ENCODE peak calls at places on chromosomes 3 and 15, in four cellular contexts. One of them, this sample, is unnamed.

GRCh38 chr3:191809326-191809949 is 348.5 kb downstream of the PYDC2 start:
- DNase-seq in lung: no peak
- DNase-seq in colonic mucosa: no peak
- DNase-seq in aorta: no peak
- DNase-seq in this sample: no peak

GRCh38 chr3:58109752-58110151 is 101.0 kb downstream of the DNASE1L3 start:
- DNase-seq in lung: no peak
- DNase-seq in colonic mucosa: no peak
- DNase-seq in aorta: no peak
- DNase-seq in this sample: no peak

GRCh38 chr15:33629647-33630046 is 318.9 kb downstream of the RYR3 start:
- DNase-seq in lung: no peak
- DNase-seq in colonic mucosa: no peak
- DNase-seq in aorta: no peak
- DNase-seq in this sample: no peak

GRCh38 chr15:99059010-99059981 is 45.6 kb upstream of the SYNM start:
- DNase-seq in lung: peak
- DNase-seq in colonic mucosa: peak
- DNase-seq in aorta: peak
- DNase-seq in this sample: peak

GRCh38 chr3:62589078-62589477 is 215.7 kb upstream of the FEZF2 start:
- DNase-seq in lung: no peak
- DNase-seq in colonic mucosa: no peak
- DNase-seq in aorta: no peak
- DNase-seq in this sample: no peak

GRCh38 chr3:128307781-128308469 is 154.6 kb downstream of the EEFSEC start:
- DNase-seq in lung: no peak
- DNase-seq in colonic mucosa: peak
- DNase-seq in aorta: no peak
- DNase-seq in this sample: peak

GRCh38 chr3:56413911-56414310 is 54.4 kb downstream of the ERC2 start:
- DNase-seq in lung: no peak
- DNase-seq in colonic mucosa: no peak
- DNase-seq in aorta: no peak
- DNase-seq in this sample: no peak

GRCh38 chr15:37099321-37100108 is 834 bp downstream of the MEIS2 start:
- DNase-seq in lung: no peak
- DNase-seq in colonic mucosa: no peak
- DNase-seq in aorta: no peak
- DNase-seq in this sample: no peak

GRCh38 chr3:110799236-110799635 is 272.4 kb upstream of the NECTIN3 start:
- DNase-seq in lung: no peak
- DNase-seq in colonic mucosa: no peak
- DNase-seq in aorta: no peak
- DNase-seq in this sample: no peak

GRCh38 chr15:40578892-40579291 is 9.8 kb downstream of the RPUSD2 start:
- DNase-seq in lung: no peak
- DNase-seq in colonic mucosa: no peak
- DNase-seq in aorta: no peak
- DNase-seq in this sample: no peak

GRCh38 chr3:103786296-103786695 is 1351.5 kb downstream of the ZPLD1 start:
- DNase-seq in lung: no peak
- DNase-seq in colonic mucosa: no peak
- DNase-seq in aorta: no peak
- DNase-seq in this sample: no peak

GRCh38 chr3:182704926-182705325 is 88.4 kb upstream of the ATP11B start:
- DNase-seq in lung: no peak
- DNase-seq in colonic mucosa: no peak
- DNase-seq in aorta: no peak
- DNase-seq in this sample: no peak
- H3K4me3 ChIP-seq in lung: no peak
- H3K4me3 ChIP-seq in colonic mucosa: no peak
- H3K4me3 ChIP-seq in aorta: no peak
- H3K4me3 ChIP-seq in this sample: no peak

GRCh38 chr3:195030791-195031321 is 240.1 kb downstream of the XXYLT1 start:
- DNase-seq in lung: no peak
- DNase-seq in colonic mucosa: no peak
- DNase-seq in aorta: no peak
- DNase-seq in this sample: no peak
- H3K4me3 ChIP-seq in lung: no peak
- H3K4me3 ChIP-seq in colonic mucosa: no peak
- H3K4me3 ChIP-seq in aorta: no peak
- H3K4me3 ChIP-seq in this sample: no peak

DNA sequence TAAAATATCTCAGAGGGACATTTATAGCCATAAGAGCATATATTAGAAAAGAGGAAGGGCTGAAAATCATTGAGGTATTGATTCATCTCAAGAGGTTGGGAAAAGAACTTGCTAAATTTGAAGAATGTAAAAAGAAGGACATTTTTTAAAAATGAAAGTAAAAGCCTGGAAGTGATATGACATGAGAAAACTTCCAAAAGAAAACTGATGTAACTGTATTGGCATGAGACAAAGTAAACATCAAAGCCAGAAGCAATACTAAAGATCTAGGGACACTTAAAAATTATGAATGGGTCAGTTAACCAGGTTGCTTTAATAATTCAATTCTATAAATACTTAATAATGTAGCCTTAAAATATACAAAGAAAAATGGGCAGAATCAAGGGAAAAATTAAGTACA is 31.9 kb downstream of the CEP63 start:
- DNase-seq in lung: no peak
- DNase-seq in colonic mucosa: no peak
- DNase-seq in aorta: no peak
- DNase-seq in this sample: no peak
- H3K4me3 ChIP-seq in lung: no peak
- H3K4me3 ChIP-seq in colonic mucosa: no peak
- H3K4me3 ChIP-seq in aorta: no peak
- H3K4me3 ChIP-seq in this sample: no peak

GRCh38 chr3:32837366-32837765 is 19.6 kb downstream of the TRIM71 start:
- DNase-seq in lung: no peak
- DNase-seq in colonic mucosa: no peak
- DNase-seq in aorta: no peak
- DNase-seq in this sample: no peak

GRCh38 chr3:32836601-32837000 is 18.8 kb downstream of the TRIM71 start:
- DNase-seq in lung: no peak
- DNase-seq in colonic mucosa: no peak
- DNase-seq in aorta: no peak
- DNase-seq in this sample: no peak

GRCh38 chr3:32835049-32835371 is 17.2 kb downstream of the TRIM71 start:
- DNase-seq in lung: no peak
- DNase-seq in colonic mucosa: no peak
- DNase-seq in aorta: no peak
- DNase-seq in this sample: no peak

GRCh38 chr3:32837789-32838188 is 20.0 kb downstream of the TRIM71 start:
- DNase-seq in lung: no peak
- DNase-seq in colonic mucosa: no peak
- DNase-seq in aorta: no peak
- DNase-seq in this sample: no peak

DNA sequence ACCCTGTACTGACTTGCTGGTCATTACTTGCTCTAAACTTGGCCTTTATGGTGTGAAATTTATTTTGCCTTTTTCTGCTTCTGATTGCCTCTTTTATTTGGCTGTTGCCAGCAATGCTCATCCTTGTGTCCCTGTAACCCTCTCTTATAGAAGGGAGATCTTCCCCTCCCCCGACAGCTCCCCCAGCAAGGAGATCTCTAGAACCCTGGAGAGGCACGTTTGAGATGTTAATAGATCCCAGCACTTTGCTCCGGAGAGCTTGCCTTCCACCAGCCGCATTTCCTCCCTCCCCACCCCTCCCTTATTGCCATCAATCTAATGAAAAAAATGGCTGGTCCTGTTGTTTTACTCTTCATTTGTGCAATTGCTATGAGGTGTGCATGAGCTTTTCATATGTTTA is 18.1 kb downstream of the TRIM71 start:
- DNase-seq in lung: no peak
- DNase-seq in colonic mucosa: no peak
- DNase-seq in aorta: no peak
- DNase-seq in this sample: no peak
- H3K4me3 ChIP-seq in lung: no peak
- H3K4me3 ChIP-seq in colonic mucosa: no peak
- H3K4me3 ChIP-seq in aorta: no peak
- H3K4me3 ChIP-seq in this sample: no peak

GRCh38 chr3:15097889-15098288 is 1.1 kb downstream of the RBSN start:
- DNase-seq in lung: no peak
- DNase-seq in colonic mucosa: no peak
- DNase-seq in aorta: no peak
- DNase-seq in this sample: no peak

GRCh38 chr3:15099364-15100098 is 583 bp upstream of the RBSN start:
- DNase-seq in lung: no peak
- DNase-seq in colonic mucosa: no peak
- DNase-seq in aorta: no peak
- DNase-seq in this sample: no peak

GRCh38 chr3:15102833-15103232 is 3.9 kb upstream of the RBSN start:
- DNase-seq in lung: no peak
- DNase-seq in colonic mucosa: peak
- DNase-seq in aorta: no peak
- DNase-seq in this sample: no peak

GRCh38 chr3:15098503-15099363 is at the start of gene RBSN:
- DNase-seq in lung: peak
- DNase-seq in colonic mucosa: peak
- DNase-seq in aorta: peak
- DNase-seq in this sample: peak

DNA sequence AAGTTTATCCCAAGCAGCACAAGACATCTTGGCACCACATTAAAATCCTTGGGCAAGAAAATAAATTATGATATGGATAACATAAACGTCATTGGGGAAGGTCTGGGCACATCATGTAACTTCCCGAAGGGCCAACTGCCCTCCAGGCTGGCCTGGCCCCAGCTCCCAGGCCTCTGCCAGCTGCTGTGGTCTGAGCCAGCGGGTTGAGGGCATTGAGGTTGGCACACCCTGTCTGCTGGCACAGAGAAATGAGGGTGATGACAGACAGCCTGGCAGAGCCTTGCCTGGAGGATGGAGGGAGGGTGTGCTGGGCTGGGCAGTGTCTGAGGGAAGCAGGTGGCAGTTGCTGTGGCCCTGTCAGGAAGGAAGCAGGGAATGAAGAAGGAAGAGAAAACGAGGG is 3.3 kb upstream of the RBSN start:
- DNase-seq in lung: peak
- DNase-seq in colonic mucosa: peak
- DNase-seq in aorta: peak
- DNase-seq in this sample: peak
- H3K4me3 ChIP-seq in lung: no peak
- H3K4me3 ChIP-seq in colonic mucosa: no peak
- H3K4me3 ChIP-seq in aorta: no peak
- H3K4me3 ChIP-seq in this sample: no peak

DNA sequence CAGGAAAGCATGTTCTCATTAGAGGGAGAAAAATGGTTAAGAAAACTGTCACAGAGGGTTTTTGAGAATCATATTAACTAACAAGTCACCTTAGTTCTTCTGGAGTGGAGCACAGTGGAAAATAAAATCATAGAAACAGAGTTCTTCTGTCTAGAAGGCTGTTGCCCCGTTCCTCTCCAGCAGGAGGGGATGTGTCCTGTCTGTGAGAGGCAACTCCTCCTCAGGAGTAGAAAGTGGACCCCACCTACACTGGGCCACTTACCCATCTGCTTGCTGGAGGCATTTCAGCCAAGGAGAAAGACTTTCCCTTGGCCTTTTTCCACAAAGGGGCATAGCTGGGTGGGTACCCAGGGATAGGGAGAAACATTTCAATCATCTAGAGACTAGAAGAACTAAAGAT is 106.6 kb downstream of the SSR3 start:
- DNase-seq in lung: no peak
- DNase-seq in colonic mucosa: no peak
- DNase-seq in aorta: no peak
- DNase-seq in this sample: no peak
- H3K4me3 ChIP-seq in lung: no peak
- H3K4me3 ChIP-seq in colonic mucosa: no peak
- H3K4me3 ChIP-seq in aorta: no peak
- H3K4me3 ChIP-seq in this sample: no peak

GRCh38 chr15:26628879-26629529 is 143.9 kb downstream of the GABRB3 start:
- DNase-seq in lung: peak
- DNase-seq in colonic mucosa: peak
- DNase-seq in aorta: peak
- DNase-seq in this sample: no peak
- H3K4me3 ChIP-seq in lung: no peak
- H3K4me3 ChIP-seq in colonic mucosa: no peak
- H3K4me3 ChIP-seq in aorta: no peak
- H3K4me3 ChIP-seq in this sample: no peak

DNA sequence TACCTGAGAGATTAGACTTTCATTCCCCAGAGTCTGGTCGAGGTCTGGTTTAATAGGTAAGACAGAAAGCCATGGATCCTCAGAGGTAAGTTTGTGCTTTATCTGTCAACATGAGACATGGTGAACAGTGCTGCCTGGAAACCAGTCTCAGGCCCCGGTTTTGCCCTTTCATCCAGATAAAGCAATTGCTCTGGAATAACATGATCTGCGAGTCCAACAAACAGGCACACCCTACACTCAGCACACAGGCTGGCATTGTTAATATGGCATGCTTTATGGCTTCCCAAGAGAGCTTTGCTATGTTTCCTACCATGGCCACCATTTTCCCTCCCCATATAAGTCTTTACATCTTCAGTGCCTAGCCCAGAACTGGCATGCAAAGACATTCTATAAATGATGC is 30.1 kb upstream of the MNS1 start:
- DNase-seq in lung: no peak
- DNase-seq in colonic mucosa: peak
- DNase-seq in aorta: no peak
- DNase-seq in this sample: no peak
- H3K4me3 ChIP-seq in lung: no peak
- H3K4me3 ChIP-seq in colonic mucosa: no peak
- H3K4me3 ChIP-seq in aorta: no peak
- H3K4me3 ChIP-seq in this sample: no peak

This sample was measured in right atrium auricular region.